ENCODE peak calls at places on chromosomes 16 and 17, in five cellular contexts. D is heart right ventricle, W is sigmoid colon, R is iPS DF 6.9, L is cardiac muscle cell. T is an unnamed sample.
A peak's percentile ranks its signal among the peaks of the same experiment; 100 is the strongest.

GRCh38 chr16:14291941-14292825 is 221.1 kb downstream of the MRTFB start:
- DNase-seq in L (no peak), W (no peak), D (no peak), R (no peak), T (no peak)

GRCh38 chr16:84442416-84443145 is 61.9 kb downstream of the MEAK7 start:
- DNase-seq in D (no peak), L (no peak), R (no peak), W (no peak), T (no peak)

GRCh38 chr17:64781394-64781793 is 119.3 kb upstream of the SMURF2 start:
- DNase-seq in D (peak; percentile 76), W (peak; percentile 77), R (no peak), L (peak; percentile 49), T (peak; percentile 51)

GRCh38 chr17:4179071-4179470 is 36.1 kb downstream of the CYB5D2 start:
- DNase-seq in D (no peak), L (no peak), R (no peak), W (no peak), T (no peak)

GRCh38 chr17:61797283-61797682 is 66.0 kb downstream of the BRIP1 start:
- DNase-seq in W (no peak), L (no peak), D (no peak), R (no peak), T (no peak)

GRCh38 chr17:13776027-13776551 is 174.4 kb upstream of the HS3ST3A1 start:
- DNase-seq in R (no peak), L (peak; percentile 70), W (no peak), D (peak; percentile 10), T (peak; percentile 8)

GRCh38 chr17:2901582-2901981 is 105.3 kb downstream of the RAP1GAP2 start:
- DNase-seq in D (peak; percentile 40), R (no peak), L (no peak), W (no peak), T (no peak)

GRCh38 chr17:29084476-29085148 is 41.7 kb downstream of the PIPOX start:
- DNase-seq in R (no peak), D (no peak), L (no peak), W (peak; percentile 83), T (peak; percentile 74)

GRCh38 chr16:86987746-86988670 is 329.2 kb downstream of the C16orf95 start:
- DNase-seq in W (no peak), L (no peak), D (no peak), R (no peak), T (no peak)

GRCh38 chr16:84820305-84820684 is 510 bp downstream of the CRISPLD2 start:
- DNase-seq in L (no peak), R (no peak), D (no peak), W (peak; percentile 64), T (no peak)

GRCh38 chr16:64629622-64630021 is 492.2 kb downstream of the CDH11 start:
- DNase-seq in R (no peak), D (no peak), W (no peak), L (no peak), T (no peak)

GRCh38 chr16:89401641-89402445 is 88.5 kb downstream of the ANKRD11 start:
- DNase-seq in W (no peak), L (no peak), R (no peak), D (no peak), T (no peak)

GRCh38 chr16:8063151-8063550 is 527.2 kb downstream of the TMEM114 start:
- DNase-seq in L (no peak), R (no peak), W (no peak), D (no peak), T (no peak)

GRCh38 chr17:21059761-21060160 is 16.9 kb upstream of the USP22 start:
- DNase-seq in W (no peak), R (no peak), L (no peak), D (no peak), T (no peak)

GRCh38 chr16:59591480-59591879 is 857.4 kb upstream of the GOT2 start:
- DNase-seq in W (no peak), R (no peak), D (no peak), L (no peak), T (no peak)

GRCh38 chr17:21039839-21040575 is 2.8 kb downstream of the USP22 start:
- DNase-seq in D (no peak), L (peak; percentile 59), R (no peak), W (peak; percentile 71), T (peak; percentile 62)

GRCh38 chr17:42127414-42127813 is 4.8 kb downstream of the HSPB9 start:
- DNase-seq in W (no peak), D (no peak), L (no peak), R (no peak), T (no peak)

GRCh38 chr17:42125565-42125964 is 3.0 kb downstream of the HSPB9 start:
- DNase-seq in R (no peak), W (no peak), L (no peak), D (no peak), T (no peak)

GRCh38 chr17:42124256-42124655 is 1.7 kb downstream of the HSPB9 start:
- DNase-seq in R (no peak), W (no peak), D (no peak), L (no peak), T (no peak)

GRCh38 chr17:42129109-42129837 is 6.7 kb downstream of the HSPB9 start:
- DNase-seq in W (peak; percentile 77), R (no peak), D (peak; percentile 50), L (no peak), T (no peak)

DNA sequence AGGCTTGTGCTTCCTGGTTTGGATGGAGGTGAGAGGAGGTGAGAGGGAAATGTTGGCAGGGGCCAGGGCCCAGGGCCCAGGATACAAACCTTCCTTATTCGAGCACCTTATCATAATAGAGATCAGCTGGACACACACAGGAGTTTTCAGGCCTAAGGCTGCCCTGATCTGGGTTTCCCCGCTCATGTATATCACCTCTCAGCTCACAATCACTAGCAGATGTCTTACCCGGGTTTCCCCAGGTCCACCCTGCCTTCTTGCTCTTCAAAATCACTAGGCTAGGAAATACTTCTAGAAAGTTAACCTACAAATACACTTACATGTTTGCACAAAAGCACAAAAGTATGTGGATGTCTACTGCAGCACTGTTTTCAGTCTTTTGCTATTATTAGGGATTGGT is 4.2 kb downstream of the HSPB9 start:
- DNase-seq in R (no peak), D (no peak), W (no peak), L (no peak), T (no peak)
- H3K36me3 ChIP-seq in R (peaks cover 27% of the 10 kb centered on the region), D (peaks cover 22% of the 10 kb centered on the region), W (peaks cover 41% of the 10 kb centered on the region), L (peaks cover 27% of the 10 kb centered on the region), T (no peaks in the 10 kb centered on the region)

DNA sequence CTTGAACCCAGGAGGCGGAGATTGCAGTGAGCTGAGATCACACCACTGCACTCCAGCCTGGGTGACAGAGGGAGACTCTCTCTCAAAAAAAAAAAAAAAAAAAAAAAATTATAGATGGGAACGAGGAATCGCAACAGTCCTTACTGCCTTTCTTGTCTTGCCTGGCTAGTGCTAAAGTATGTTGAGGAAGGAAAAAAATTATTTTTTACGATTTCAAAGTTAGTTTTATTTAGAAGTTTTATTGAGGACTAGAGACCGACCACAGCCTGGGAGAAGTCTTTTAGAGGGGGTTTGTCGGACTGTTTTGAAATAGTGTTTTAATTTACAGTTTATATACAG is 15.8 kb upstream of the DNAH17 start:
- DNase-seq in R (no peak), L (no peak), W (no peak), D (no peak), T (no peak)
- H3K27ac ChIP-seq in R (no peak overlapping the region), L (no peak overlapping the region), W (peak overlapping the region; percentile 55), D (peak overlapping the region; percentile 93), T (peak overlapping the region; percentile 69)

DNA sequence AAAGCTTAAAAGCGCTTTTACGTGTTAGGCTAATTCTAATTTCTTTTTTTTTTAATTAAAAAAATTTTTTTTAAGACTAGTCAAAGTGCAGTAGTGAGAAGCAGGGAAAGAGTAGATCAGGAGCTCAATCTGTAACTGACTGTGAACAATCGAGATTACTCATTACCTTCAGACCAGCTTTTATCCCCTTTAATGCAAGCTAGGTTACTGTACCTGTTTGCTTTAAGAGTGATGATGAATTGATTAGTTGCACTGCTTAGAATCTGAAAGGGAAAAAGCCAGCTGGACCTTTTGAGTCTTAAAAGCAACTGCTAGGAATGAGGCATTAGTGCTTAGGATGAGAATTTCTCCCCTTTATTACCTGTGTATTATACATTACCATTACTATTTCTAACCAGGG is 19.0 kb downstream of the PSMD11 start:
- DNase-seq in W (no peak), R (no peak), L (no peak), D (no peak), T (no peak)
- H3K36me3 ChIP-seq in W (peaks cover 29% of the 10 kb centered on the region), R (peaks cover 10% of the 10 kb centered on the region), L (peaks cover 38% of the 10 kb centered on the region), D (peaks cover 36% of the 10 kb centered on the region), T (no peaks in the 10 kb centered on the region)

GRCh38 chr17:7186241-7186640 is 7.1 kb upstream of the ASGR1 start:
- DNase-seq in D (no peak), R (no peak), W (no peak), L (no peak), T (no peak)

GRCh38 chr17:7179317-7180254 is at the start of gene ASGR1:
- DNase-seq in R (no peak), L (no peak), D (no peak), W (peak; percentile 63), T (peak; percentile 62)

GRCh38 chr17:7184091-7184488 is 4.9 kb upstream of the ASGR1 start:
- DNase-seq in D (no peak), L (no peak), W (no peak), R (no peak), T (peak; percentile 73)

GRCh38 chr17:7184647-7185046 is 5.5 kb upstream of the ASGR1 start:
- DNase-seq in D (no peak), W (no peak), R (no peak), L (no peak), T (no peak)

GRCh38 chr17:7183433-7184090 is 4.4 kb upstream of the ASGR1 start:
- DNase-seq in W (no peak), D (no peak), L (no peak), R (no peak), T (no peak)
- H3K27ac ChIP-seq in W (no peak overlapping the region), D (no peak overlapping the region), L (no peak overlapping the region), R (no peak overlapping the region), T (no peak overlapping the region)

T was measured in hepatocyte.